ENCODE peak calls at places on chromosomes 3 and 15, in five cellular contexts. I, K, U, F and X are unnamed samples.

GRCh38 chr15:22262613-22263020 is 182.3 kb downstream of the OR4M2 start:
- DNase-seq in K (no peak), I (no peak), F (no peak), U (no peak), X (no peak)

GRCh38 chr3:48215466-48215865 is 7.8 kb upstream of the CAMP start:
- DNase-seq in I (peak; percentile 57), K (no peak), F (no peak), U (no peak), X (no peak)

GRCh38 chr3:65828706-65829105 is 210.0 kb downstream of the MAGI1 start:
- DNase-seq in K (no peak), I (no peak), F (no peak), U (peak; percentile 49), X (no peak)

GRCh38 chr3:4406746-4407568 is 60.1 kb downstream of the SUMF1 start:
- DNase-seq in U (peak; percentile 15), F (peak; percentile 15), K (no peak), I (no peak), X (no peak)

GRCh38 chr3:52820741-52821140 is 9.7 kb downstream of the ITIH4 start:
- DNase-seq in I (no peak), U (peak; percentile 17), K (peak; percentile 20), F (no peak), X (peak; percentile 49)

GRCh38 chr3:42836545-42837123 is 27.4 kb downstream of the ACKR2 start:
- DNase-seq in U (no peak), I (no peak), K (no peak), F (no peak), X (no peak)

GRCh38 chr3:194879126-194879887 is 193.6 kb downstream of the FAM43A start:
- DNase-seq in F (no peak), K (no peak), U (no peak), I (peak; percentile 50), X (no peak)

GRCh38 chr15:51830279-51830806 is 890 bp downstream of the TMOD3 start:
- DNase-seq in F (no peak), U (peak; percentile 79), I (peak; percentile 52), K (no peak), X (no peak)

GRCh38 chr3:177830411-177830849 is 633.1 kb upstream of the TBL1XR1 start:
- DNase-seq in U (peak; percentile 78), I (no peak), K (no peak), F (no peak), X (no peak)

GRCh38 chr15:94230886-94231727 is at the start of gene MCTP2:
- DNase-seq in K (peak; percentile 80), U (peak; percentile 75), I (peak; percentile 34), F (peak; percentile 91), X (peak; percentile 95)

GRCh38 chr15:67074886-67075229 is 9.5 kb downstream of the SMAD3 start:
- DNase-seq in U (no peak), F (no peak), I (no peak), K (no peak), X (no peak)

GRCh38 chr15:49145651-49146609 is 9.5 kb downstream of the COPS2 start:
- DNase-seq in I (peak; percentile 26), U (peak; percentile 74), K (peak; percentile 24), F (peak; percentile 23), X (peak; percentile 60)

GRCh38 chr3:136698361-136698760 is 53.8 kb downstream of the STAG1 start:
- DNase-seq in I (no peak), K (no peak), U (no peak), F (no peak), X (no peak)
- TF ChIP-seq CTCF in I (no peak), K (no peak), U (no peak), F (no peak), X (no peak)

GRCh38 chr15:90716976-90717821 is at the start of gene BLM:
- DNase-seq in K (peak; percentile 96), U (peak; percentile 98), F (peak; percentile 97), I (peak; percentile 95), X (peak; percentile 96)
- TF ChIP-seq CTCF in K (peak; percentile 37), U (peak; percentile 32), F (peak; percentile 52), I (peak; percentile 27), X (peak; percentile 20)

GRCh38 chr3:139112230-139112558 is 67.5 kb upstream of the PRR23C start:
- DNase-seq in K (no peak), U (no peak), I (no peak), F (no peak), X (no peak)

GRCh38 chr3:139110072-139110830 is 65.6 kb upstream of the PRR23C start:
- DNase-seq in K (no peak), F (no peak), U (no peak), I (peak; percentile 49), X (no peak)

GRCh38 chr3:139113766-139114165 is 69.1 kb upstream of the PRR23C start:
- DNase-seq in I (no peak), K (no peak), F (no peak), U (no peak), X (no peak)

GRCh38 chr3:139111392-139112229 is 66.9 kb upstream of the PRR23C start:
- DNase-seq in K (peak; percentile 58), F (peak; percentile 79), I (peak; percentile 53), U (peak; percentile 51), X (peak; percentile 92)

GRCh38 chr3:139113231-139113749 is 68.6 kb upstream of the PRR23C start:
- DNase-seq in I (no peak), U (no peak), K (no peak), F (no peak), X (no peak)
- TF ChIP-seq CTCF in I (no peak), U (no peak), K (no peak), F (no peak), X (no peak)

DNA sequence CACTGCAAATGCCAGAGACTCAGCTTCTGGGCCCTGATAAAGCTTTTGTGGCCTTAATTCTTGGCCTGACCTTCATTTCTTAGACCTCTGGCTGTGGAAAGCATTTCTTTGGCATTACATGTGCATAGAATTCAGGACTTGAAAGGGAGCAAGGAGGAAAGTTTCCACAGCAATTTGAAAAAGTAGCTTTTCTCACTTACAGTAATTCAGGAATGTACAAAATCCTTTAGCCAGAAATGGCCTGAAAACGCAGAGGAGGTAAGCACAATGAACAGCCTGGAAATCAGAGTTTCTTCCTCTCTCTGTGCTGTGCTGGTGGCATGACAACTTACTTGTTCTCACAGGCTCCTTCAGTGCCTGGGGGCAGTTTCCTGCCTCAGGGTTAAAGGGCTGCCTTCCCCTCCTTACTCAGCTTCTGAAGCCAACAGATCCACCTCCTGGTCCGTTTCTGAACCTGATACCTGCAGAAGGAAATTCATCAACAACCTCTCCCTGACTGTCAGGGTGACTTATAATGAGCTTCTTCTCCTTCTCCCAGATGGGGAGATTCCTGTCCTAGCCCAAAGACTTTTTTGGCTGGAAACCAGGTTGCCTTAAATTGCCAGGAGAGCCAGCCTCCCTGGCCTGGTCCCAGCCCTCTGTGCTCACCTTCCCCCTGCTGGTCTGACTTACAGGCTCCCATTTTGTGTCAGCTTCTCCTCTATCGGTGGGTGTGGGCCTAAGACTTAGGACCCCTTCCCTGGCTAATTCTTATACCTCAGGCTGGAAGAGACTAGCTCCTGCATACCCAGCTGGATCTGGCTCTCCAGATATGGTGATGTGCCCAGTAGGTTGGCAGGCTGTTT is 102.3 kb downstream of the MYRIP start:
- DNase-seq in I (peak; percentile 15), F (peak; percentile 19), K (no peak), U (peak; percentile 83), X (peak; percentile 54)
- TF ChIP-seq CTCF in I (no peak), F (no peak), K (no peak), U (no peak), X (no peak)